ENCODE peak calls at places on chromosomes 16 and 17, in six cellular contexts. U, R, W, Q, M and C are unnamed samples.

GRCh38 chr17:16516594-16517018 is 24.6 kb upstream of the LRRC75A start:
- DNase-seq in U (no peak), R (no peak), W (peak), Q (no peak), M (peak), C (peak)

GRCh38 chr17:35486920-35487727 is 38.6 kb upstream of the SLFN13 start:
- DNase-seq in U (peak), R (peak), W (peak), Q (peak), M (no peak), C (peak)

GRCh38 chr17:320139-320538 is 32.5 kb downstream of the RPH3AL start:
- DNase-seq in U (no peak), R (no peak), W (no peak), Q (no peak), M (no peak), C (no peak)

GRCh38 chr16:67719778-67720144 is 645 bp upstream of the GFOD2 start:
- DNase-seq in U (no peak), R (no peak), W (peak), Q (peak), M (peak), C (peak)

GRCh38 chr16:11416228-11417001 is 71.2 kb downstream of the RMI2 start:
- DNase-seq in U (no peak), R (no peak), W (no peak), Q (no peak), M (no peak), C (no peak)

GRCh38 chr17:42748906-42749798 is 4.3 kb upstream of the EZH1 start:
- DNase-seq in U (no peak), R (no peak), W (no peak), Q (no peak), M (peak), C (no peak)

GRCh38 chr16:47258874-47259461 is 115.2 kb upstream of the NETO2 start:
- DNase-seq in U (no peak), R (no peak), W (peak), Q (no peak), M (no peak), C (peak)

GRCh38 chr17:39174907-39175694 is 9.1 kb upstream of the ARL5C start:
- DNase-seq in U (peak), R (peak), W (peak), Q (peak), M (peak), C (peak)